ENCODE peak calls at places on chromosomes 12 and 14, in seven cellular contexts. N, V, U, P, A, I and M are unnamed samples. For H3K36me3, the result is how much of the 10 kb centered on the place peaks cover.

GRCh38 chr14:67186789-67187188 is 2.5 kb upstream of the GARIN2 start:
- DNase-seq in N (peak), V (no peak), U (no peak), P (peak), A (no peak), I (peak), M (no peak)

GRCh38 chr14:71438684-71439083 is 493.5 kb upstream of the RGS6 start:
- DNase-seq in N (no peak), V (peak), U (peak), P (no peak), A (no peak), I (no peak), M (no peak)

GRCh38 chr12:98637068-98637467 is 7.5 kb downstream of the IKBIP start:
- DNase-seq in N (no peak), V (no peak), U (no peak), P (no peak), A (no peak), I (no peak), M (no peak)

GRCh38 chr12:109763201-109763841 is 49.7 kb downstream of the FAM222A start:
- DNase-seq in N (no peak), V (peak), U (peak), P (no peak), A (peak), I (peak), M (no peak)

GRCh38 chr12:90619943-90620342 is 335.0 kb downstream of the CCER1 start:
- DNase-seq in N (no peak), V (no peak), U (no peak), P (no peak), A (no peak), I (no peak), M (no peak)

GRCh38 chr12:34048714-34049113 is 26.4 kb downstream of the ALG10 start:
- DNase-seq in N (no peak), V (no peak), U (no peak), P (no peak), A (no peak), I (no peak), M (no peak)

GRCh38 chr12:65685514-65685913 is 138.8 kb upstream of the HMGA2 start:
- DNase-seq in N (peak), V (no peak), U (peak), P (no peak), A (peak), I (no peak), M (no peak)

GRCh38 chr12:53193040-53193439 is 12.3 kb upstream of the CSAD start:
- DNase-seq in N (no peak), V (no peak), U (no peak), P (no peak), A (no peak), I (no peak), M (no peak)

GRCh38 chr14:91406451-91406850 is 11.2 kb downstream of the CCDC88C start:
- DNase-seq in N (no peak), V (no peak), U (no peak), P (no peak), A (no peak), I (no peak), M (no peak)

GRCh38 chr14:74645244-74645643 is 33.2 kb upstream of the LTBP2 start:
- DNase-seq in N (no peak), V (no peak), U (peak), P (no peak), A (no peak), I (no peak), M (no peak)

GRCh38 chr12:71455028-71455737 is 15.6 kb downstream of the LGR5 start:
- DNase-seq in N (no peak), V (no peak), U (no peak), P (no peak), A (no peak), I (no peak), M (no peak)

GRCh38 chr12:92608418-92609091 is 94.2 kb upstream of the PLEKHG7 start:
- DNase-seq in N (peak), V (no peak), U (peak), P (peak), A (peak), I (no peak), M (no peak)

GRCh38 chr14:36580856-36581831 is 1.3 kb downstream of the NKX2-8 start:
- DNase-seq in N (no peak), V (no peak), U (peak), P (no peak), A (peak), I (no peak), M (no peak)

GRCh38 chr12:18430425-18431048 is 169.2 kb downstream of the PIK3C2G start:
- DNase-seq in N (peak), V (peak), U (peak), P (peak), A (peak), I (no peak), M (no peak)

GRCh38 chr14:52917732-52918131 is 33.1 kb downstream of the FERMT2 start:
- DNase-seq in N (no peak), V (no peak), U (no peak), P (no peak), A (peak), I (peak), M (no peak)

GRCh38 chr12:4112290-4112689 is 161.3 kb upstream of the CCND2 start:
- DNase-seq in N (no peak), V (no peak), U (no peak), P (no peak), A (no peak), I (no peak), M (no peak)

GRCh38 chr12:48779869-48780268 is 9.0 kb downstream of the ADCY6 start:
- DNase-seq in N (no peak), V (peak), U (peak), P (no peak), A (peak), I (no peak), M (no peak)

GRCh38 chr12:122951406-122951805 is 14.9 kb downstream of the ABCB9 start:
- DNase-seq in N (peak), V (no peak), U (no peak), P (no peak), A (peak), I (no peak), M (no peak)

GRCh38 chr12:64053117-64053516 is 169.0 kb downstream of the KICS2 start:
- DNase-seq in N (no peak), V (no peak), U (no peak), P (no peak), A (no peak), I (no peak), M (no peak)

GRCh38 chr12:22396253-22396652 is 61.7 kb upstream of the ST8SIA1 start:
- DNase-seq in N (no peak), V (no peak), U (no peak), P (peak), A (no peak), I (no peak), M (no peak)

GRCh38 chr12:10554971-10555481 is 49.3 kb downstream of the EIF2S3B start:
- DNase-seq in N (no peak), V (no peak), U (no peak), P (no peak), A (no peak), I (peak), M (no peak)

GRCh38 chr14:99280041-99280731 is 8.2 kb upstream of the BCL11B start:
- DNase-seq in N (no peak), V (no peak), U (no peak), P (no peak), A (no peak), I (no peak), M (no peak)

GRCh38 chr12:54658306-54659264 is 10.4 kb upstream of the DCD start:
- DNase-seq in N (peak), V (peak), U (peak), P (peak), A (peak), I (peak), M (no peak)

GRCh38 chr14:79971330-79971729 is 240.0 kb downstream of the DIO2 start:
- DNase-seq in N (no peak), V (no peak), U (no peak), P (no peak), A (no peak), I (no peak), M (no peak)

GRCh38 chr12:120115066-120115465 is 1.5 kb downstream of the RAB35 start:
- DNase-seq in N (no peak), V (no peak), U (no peak), P (no peak), A (no peak), I (peak), M (no peak)

GRCh38 chr14:58517592-58517991 is 90.1 kb downstream of the KIAA0586 start:
- DNase-seq in N (no peak), V (no peak), U (no peak), P (no peak), A (no peak), I (no peak), M (no peak)

GRCh38 chr12:19547258-19547657 is 108.0 kb downstream of the AEBP2 start:
- DNase-seq in N (no peak), V (no peak), U (peak), P (no peak), A (peak), I (no peak), M (no peak)

GRCh38 chr12:87981495-87981894 is 47.7 kb downstream of the C12orf50 start:
- DNase-seq in N (no peak), V (no peak), U (peak), P (no peak), A (no peak), I (no peak), M (no peak)

GRCh38 chr12:42407306-42407705 is 81.3 kb downstream of the PPHLN1 start:
- DNase-seq in N (no peak), V (no peak), U (no peak), P (no peak), A (no peak), I (no peak), M (no peak)

GRCh38 chr14:75563931-75564330 is 14.5 kb upstream of the FLVCR2 start:
- DNase-seq in N (no peak), V (no peak), U (no peak), P (no peak), A (no peak), I (no peak), M (no peak)

GRCh38 chr12:131872154-131873046 is 22.0 kb upstream of the ULK1 start:
- DNase-seq in N (peak), V (peak), U (peak), P (no peak), A (no peak), I (no peak), M (no peak)

GRCh38 chr12:62730649-62731377 is 204.1 kb downstream of the PPM1H start:
- DNase-seq in N (no peak), V (no peak), U (peak), P (no peak), A (peak), I (no peak), M (no peak)

GRCh38 chr12:92556141-92556540 is 146.6 kb upstream of the PLEKHG7 start:
- DNase-seq in N (no peak), V (no peak), U (no peak), P (peak), A (no peak), I (no peak), M (no peak)

GRCh38 chr12:130508847-130509246 is 171.2 kb downstream of the PIWIL1 start:
- DNase-seq in N (no peak), V (no peak), U (no peak), P (no peak), A (no peak), I (no peak), M (no peak)

GRCh38 chr12:124771462-124772361 is 92.0 kb downstream of the SCARB1 start:
- DNase-seq in N (peak), V (peak), U (peak), P (peak), A (peak), I (peak), M (peak)

GRCh38 chr12:127588224-127588623 is 678.7 kb upstream of the TMEM132C start:
- DNase-seq in N (no peak), V (no peak), U (peak), P (no peak), A (no peak), I (no peak), M (no peak)

GRCh38 chr12:20443792-20444191 is 75.5 kb downstream of the PDE3A start:
- DNase-seq in N (no peak), V (no peak), U (no peak), P (no peak), A (no peak), I (no peak), M (no peak)

GRCh38 chr12:18250313-18250916 is 10.9 kb upstream of the PIK3C2G start:
- DNase-seq in N (peak), V (peak), U (peak), P (peak), A (peak), I (peak), M (no peak)

GRCh38 chr14:51182166-51182565 is 57.9 kb upstream of the TMX1 start:
- DNase-seq in N (no peak), V (no peak), U (peak), P (no peak), A (peak), I (no peak), M (no peak)

GRCh38 chr14:105418269-105419054 is 1.2 kb upstream of the MTA1 start:
- DNase-seq in N (no peak), V (no peak), U (no peak), P (no peak), A (no peak), I (no peak), M (no peak)
- H3K4me3 ChIP-seq in N (peak), V (no peak), U (no peak), P (no peak), A (no peak), I (peak), M (peak)

GRCh38 chr14:21993070-21993469 is 319.5 kb upstream of the OR4E1 start:
- DNase-seq in N (no peak), V (no peak), U (no peak), P (no peak), A (no peak), I (no peak), M (no peak)

GRCh38 chr14:21995332-21995731 is 321.7 kb upstream of the OR4E1 start:
- DNase-seq in N (no peak), V (no peak), U (no peak), P (no peak), A (no peak), I (no peak), M (no peak)

GRCh38 chr14:21993837-21994236 is 320.2 kb upstream of the OR4E1 start:
- DNase-seq in N (no peak), V (no peak), U (no peak), P (no peak), A (no peak), I (no peak), M (no peak)

GRCh38 chr14:21999400-21999799 is 325.8 kb upstream of the OR4E1 start:
- DNase-seq in N (no peak), V (no peak), U (no peak), P (no peak), A (no peak), I (no peak), M (no peak)

GRCh38 chr14:21997300-21997699 is 323.7 kb upstream of the OR4E1 start:
- DNase-seq in N (peak), V (no peak), U (peak), P (peak), A (peak), I (peak), M (no peak)
- TF ChIP-seq CTCF in N (peak), V (no peak), U (peak), P (peak), A (peak), I (peak), M (no peak)

GRCh38 chr12:27319394-27319793 is 13.2 kb upstream of the BMAL2 start:
- DNase-seq in N (no peak), V (no peak), U (peak), P (no peak), A (no peak), I (no peak), M (no peak)

GRCh38 chr12:27319848-27320247 is 12.8 kb upstream of the BMAL2 start:
- DNase-seq in N (no peak), V (no peak), U (peak), P (no peak), A (no peak), I (no peak), M (no peak)

GRCh38 chr12:27316947-27317346 is 15.7 kb upstream of the BMAL2 start:
- DNase-seq in N (no peak), V (no peak), U (no peak), P (no peak), A (no peak), I (no peak), M (no peak)
- H3K36me3 ChIP-seq in N (under half), V (half or more), U (half or more), P (under half), A (under half), I (under half), M (half or more)

DNA sequence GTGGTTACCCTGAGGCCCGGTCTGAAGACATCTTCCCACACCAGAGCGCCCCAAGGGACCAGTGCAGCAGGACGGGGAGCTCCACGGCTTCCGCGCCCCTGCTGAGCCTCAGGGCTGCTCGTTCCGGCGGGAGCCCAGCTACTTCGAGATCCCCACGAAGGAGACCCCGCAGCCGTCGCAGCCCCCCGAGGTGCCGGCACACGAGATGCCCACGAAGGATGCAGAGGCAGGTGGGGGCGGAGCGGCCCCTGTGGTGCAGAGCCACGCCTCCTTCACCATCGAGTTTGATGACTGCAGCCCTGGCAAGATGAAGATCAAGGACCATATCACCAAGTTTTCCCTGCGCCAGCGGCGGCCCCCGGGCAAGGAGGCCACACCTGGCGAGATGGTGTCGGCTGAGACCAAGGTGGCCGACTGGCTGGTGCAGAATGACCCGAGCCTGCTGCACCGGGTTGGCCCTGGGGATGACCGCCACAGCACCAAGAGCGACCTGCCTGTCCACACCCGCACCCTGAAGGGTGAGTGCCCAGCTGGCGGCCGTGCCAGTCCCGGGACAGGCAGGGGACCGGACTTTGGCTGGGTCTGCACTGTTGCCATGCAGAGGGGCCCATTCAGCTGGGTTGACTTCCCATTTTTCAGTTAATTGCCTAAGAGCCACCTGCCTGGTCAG is 18.1 kb downstream of the CEP170B start:
- DNase-seq in N (no peak), V (no peak), U (no peak), P (no peak), A (no peak), I (no peak), M (peak)
- H3K4me3 ChIP-seq in N (no peak), V (no peak), U (no peak), P (no peak), A (no peak), I (no peak), M (no peak)

DNA sequence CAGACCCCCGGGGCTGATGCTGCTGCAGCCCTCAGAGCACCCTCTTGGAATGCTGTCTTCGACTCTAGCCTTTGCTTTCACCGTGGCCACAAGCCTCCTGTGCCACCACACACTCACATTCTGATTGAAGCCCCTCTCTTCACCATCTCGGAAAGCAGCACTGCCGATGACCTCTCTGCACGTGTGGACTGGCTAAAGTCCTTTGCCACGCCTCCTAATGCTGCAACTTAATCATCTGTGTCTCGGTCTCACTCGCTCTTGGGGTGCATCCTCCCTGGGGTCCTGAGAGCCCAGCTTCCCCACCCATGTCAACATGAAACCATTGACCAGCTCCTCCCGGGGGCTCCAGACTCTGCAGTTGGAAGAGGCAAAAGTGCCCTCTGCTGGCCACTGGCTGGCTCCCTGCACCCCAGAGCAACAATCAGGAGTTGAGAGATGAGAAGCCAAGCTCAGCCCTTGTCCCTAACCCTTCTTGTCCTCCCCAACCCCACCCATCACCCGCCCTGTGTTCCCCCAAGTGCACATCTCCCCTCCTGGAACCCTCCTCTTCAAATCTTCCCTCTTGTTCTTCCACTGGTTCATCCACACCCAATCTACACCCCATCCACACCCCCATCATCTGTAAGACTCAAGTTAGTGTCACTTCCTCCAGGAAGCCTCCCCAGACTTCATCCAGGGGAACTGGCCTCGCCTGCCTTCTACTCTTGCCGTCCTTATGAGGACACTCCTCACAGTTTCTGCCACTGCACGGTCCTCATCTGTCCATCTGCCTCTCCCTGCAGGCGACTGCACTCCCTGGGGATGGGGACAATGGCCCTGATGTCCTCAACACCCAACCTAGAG is 23.6 kb upstream of the FAM181A start:
- DNase-seq in N (peak), V (no peak), U (no peak), P (no peak), A (no peak), I (no peak), M (no peak)
- TF ChIP-seq CTCF in N (peak), V (peak), U (peak), P (peak), A (no peak), I (peak), M (peak)

DNA sequence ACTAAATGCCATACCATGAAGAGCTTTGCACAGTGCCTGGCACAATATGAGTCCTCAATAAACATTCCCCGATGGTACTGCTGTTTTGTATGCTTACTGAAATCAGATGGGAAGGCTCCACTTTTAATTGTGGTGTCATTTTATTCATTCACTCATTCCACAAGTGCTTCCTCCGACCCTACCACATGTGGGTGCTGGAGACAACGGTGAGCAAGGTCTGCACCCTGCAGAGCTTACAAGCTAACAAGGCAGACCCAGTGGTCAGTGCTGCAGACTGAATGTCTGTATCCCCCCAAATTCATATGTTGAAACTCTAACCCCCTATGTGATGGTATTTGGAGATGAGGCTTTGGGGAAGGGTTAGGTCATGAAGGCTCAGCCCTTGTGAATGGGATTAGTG is 48.3 kb downstream of the RFX4 start:
- DNase-seq in N (no peak), V (no peak), U (no peak), P (no peak), A (no peak), I (no peak), M (no peak)
- H3K36me3 ChIP-seq in N (under half), V (under half), U (under half), P (under half), A (under half), I (under half), M (under half)

GRCh38 chr12:43760396-43760795 is 1.6 kb downstream of the IRAK4 start:
- DNase-seq in N (no peak), V (no peak), U (no peak), P (no peak), A (no peak), I (no peak), M (no peak)
- H3K4me3 ChIP-seq in N (no peak), V (no peak), U (no peak), P (peak), A (no peak), I (no peak), M (no peak)

GRCh38 chr14:69644814-69645213 is 33.4 kb downstream of the SUSD6 start:
- DNase-seq in N (no peak), V (no peak), U (no peak), P (no peak), A (no peak), I (no peak), M (no peak)
- TF ChIP-seq CTCF in N (no peak), V (no peak), U (no peak), P (no peak), A (no peak), I (no peak), M (no peak)